ENCODE peak calls at places on chromosomes 4 and X, in seven cellular contexts. One of them, this sample, is unnamed.

GRCh38 chr4:151029537-151029936 is 14.5 kb upstream of the LRBA start:
- DNase-seq in NB4: no peak
- DNase-seq in AG09319: no peak
- DNase-seq in stimulated activated CD8-positive, alpha-beta memory T cell treated with anti-CD3 and anti-CD28 coated beads, Interleukin-15, amount 100 ng/mL, for 4 hours: no peak
- DNase-seq in stimulated activated CD4-positive, alpha-beta T cell treated with anti-CD3 and anti-CD28 coated beads, Interleukin-12 subunit alpha, Interleukin-12 subunit beta, amount 100 ng/mL, for 4 hours: peak
- DNase-seq in foreskin melanocyte: no peak
- DNase-seq in activated CD4-positive, CD25-positive, alpha-beta regulatory T cell: peak
- DNase-seq in this sample: peak

GRCh38 chr4:82886145-82886942 is 4.6 kb downstream of the SEC31A start:
- DNase-seq in foreskin melanocyte: no peak
- DNase-seq in AG09319: no peak
- DNase-seq in stimulated activated CD8-positive, alpha-beta memory T cell treated with anti-CD3 and anti-CD28 coated beads, Interleukin-15, amount 100 ng/mL, for 4 hours: no peak
- DNase-seq in stimulated activated CD4-positive, alpha-beta T cell treated with anti-CD3 and anti-CD28 coated beads, Interleukin-12 subunit alpha, Interleukin-12 subunit beta, amount 100 ng/mL, for 4 hours: no peak
- DNase-seq in activated CD4-positive, CD25-positive, alpha-beta regulatory T cell: no peak
- DNase-seq in NB4: no peak
- DNase-seq in this sample: no peak

GRCh38 chr4:3773552-3774001 is 7.4 kb downstream of the ADRA2C start:
- DNase-seq in stimulated activated CD4-positive, alpha-beta T cell treated with anti-CD3 and anti-CD28 coated beads, Interleukin-12 subunit alpha, Interleukin-12 subunit beta, amount 100 ng/mL, for 4 hours: no peak
- DNase-seq in foreskin melanocyte: no peak
- DNase-seq in AG09319: no peak
- DNase-seq in activated CD4-positive, CD25-positive, alpha-beta regulatory T cell: no peak
- DNase-seq in stimulated activated CD8-positive, alpha-beta memory T cell treated with anti-CD3 and anti-CD28 coated beads, Interleukin-15, amount 100 ng/mL, for 4 hours: no peak
- DNase-seq in NB4: no peak
- DNase-seq in this sample: no peak

GRCh38 chr4:1053080-1053661 is 41.7 kb downstream of the FGFRL1 start:
- DNase-seq in foreskin melanocyte: no peak
- DNase-seq in NB4: peak
- DNase-seq in AG09319: peak
- DNase-seq in activated CD4-positive, CD25-positive, alpha-beta regulatory T cell: no peak
- DNase-seq in stimulated activated CD4-positive, alpha-beta T cell treated with anti-CD3 and anti-CD28 coated beads, Interleukin-12 subunit alpha, Interleukin-12 subunit beta, amount 100 ng/mL, for 4 hours: no peak
- DNase-seq in stimulated activated CD8-positive, alpha-beta memory T cell treated with anti-CD3 and anti-CD28 coated beads, Interleukin-15, amount 100 ng/mL, for 4 hours: no peak
- DNase-seq in this sample: no peak

GRCh38 chrX:112849010-112849409 is 8.4 kb upstream of the AMOT start:
- DNase-seq in activated CD4-positive, CD25-positive, alpha-beta regulatory T cell: no peak
- DNase-seq in foreskin melanocyte: no peak
- DNase-seq in NB4: no peak
- DNase-seq in stimulated activated CD8-positive, alpha-beta memory T cell treated with anti-CD3 and anti-CD28 coated beads, Interleukin-15, amount 100 ng/mL, for 4 hours: no peak
- DNase-seq in AG09319: no peak
- DNase-seq in stimulated activated CD4-positive, alpha-beta T cell treated with anti-CD3 and anti-CD28 coated beads, Interleukin-12 subunit alpha, Interleukin-12 subunit beta, amount 100 ng/mL, for 4 hours: no peak
- DNase-seq in this sample: no peak

GRCh38 chr4:19651481-19651880 is 600.2 kb upstream of the SLIT2 start:
- DNase-seq in foreskin melanocyte: no peak
- DNase-seq in stimulated activated CD8-positive, alpha-beta memory T cell treated with anti-CD3 and anti-CD28 coated beads, Interleukin-15, amount 100 ng/mL, for 4 hours: no peak
- DNase-seq in activated CD4-positive, CD25-positive, alpha-beta regulatory T cell: no peak
- DNase-seq in stimulated activated CD4-positive, alpha-beta T cell treated with anti-CD3 and anti-CD28 coated beads, Interleukin-12 subunit alpha, Interleukin-12 subunit beta, amount 100 ng/mL, for 4 hours: no peak
- DNase-seq in NB4: no peak
- DNase-seq in AG09319: peak
- DNase-seq in this sample: no peak

GRCh38 chrX:147859666-147860065 is 52.1 kb upstream of the FMR1 start:
- DNase-seq in AG09319: no peak
- DNase-seq in activated CD4-positive, CD25-positive, alpha-beta regulatory T cell: no peak
- DNase-seq in stimulated activated CD4-positive, alpha-beta T cell treated with anti-CD3 and anti-CD28 coated beads, Interleukin-12 subunit alpha, Interleukin-12 subunit beta, amount 100 ng/mL, for 4 hours: no peak
- DNase-seq in stimulated activated CD8-positive, alpha-beta memory T cell treated with anti-CD3 and anti-CD28 coated beads, Interleukin-15, amount 100 ng/mL, for 4 hours: no peak
- DNase-seq in NB4: no peak
- DNase-seq in foreskin melanocyte: no peak
- DNase-seq in this sample: no peak

GRCh38 chr4:184104419-184105101 is 113.1 kb downstream of the ENPP6 start:
- DNase-seq in stimulated activated CD4-positive, alpha-beta T cell treated with anti-CD3 and anti-CD28 coated beads, Interleukin-12 subunit alpha, Interleukin-12 subunit beta, amount 100 ng/mL, for 4 hours: no peak
- DNase-seq in foreskin melanocyte: no peak
- DNase-seq in NB4: no peak
- DNase-seq in activated CD4-positive, CD25-positive, alpha-beta regulatory T cell: no peak
- DNase-seq in stimulated activated CD8-positive, alpha-beta memory T cell treated with anti-CD3 and anti-CD28 coated beads, Interleukin-15, amount 100 ng/mL, for 4 hours: no peak
- DNase-seq in AG09319: no peak
- DNase-seq in this sample: no peak

This sample was measured in activated naive CD4-positive, alpha-beta T cell treated with anti-CD3 and anti-CD28 coated beads, Interleukin-2, amount 50 U/mL, for 16 hours.